ENCODE peak calls at places on chromosomes 16 and 17, in seven cellular contexts. H, T, S, I, U, N and M are unnamed samples.

GRCh38 chr16:84040823-84041391 is 1.7 kb downstream of the SLC38A8 start:
- DNase-seq in T (no peak), S (no peak), H (no peak), U (peak; percentile 41), I (no peak), N (no peak), M (no peak)

GRCh38 chr16:89216315-89217137 is 977 bp upstream of the ZNF778 start:
- DNase-seq in H (peak; percentile 77), N (peak; percentile 85), T (peak; percentile 73), U (peak; percentile 77), S (peak; percentile 56), I (peak; percentile 82), M (peak; percentile 83)

GRCh38 chr16:66899945-66900688 is 18.6 kb downstream of the CDH16 start:
- DNase-seq in N (peak; percentile 86), U (peak; percentile 79), T (no peak), S (peak; percentile 75), I (no peak), H (peak; percentile 78), M (peak; percentile 84)

GRCh38 chr17:13584701-13585080 is 17.0 kb downstream of the HS3ST3A1 start:
- DNase-seq in H (no peak), N (no peak), S (peak; percentile 52), I (no peak), U (peak; percentile 76), T (no peak), M (no peak)

GRCh38 chr16:13994239-13995106 is 74.5 kb downstream of the ERCC4 start:
- DNase-seq in I (no peak), T (no peak), H (peak; percentile 64), U (peak; percentile 2), S (no peak), N (no peak), M (no peak)

GRCh38 chr16:14029658-14030057 is 41.5 kb upstream of the MRTFB start:
- DNase-seq in H (peak; percentile 17), I (no peak), N (no peak), T (no peak), U (no peak), S (no peak), M (no peak)

GRCh38 chr17:45705123-45706009 is 78.8 kb upstream of the CRHR1 start:
- DNase-seq in N (no peak), U (peak; percentile 42), H (no peak), I (peak; percentile 5), T (peak; percentile 91), S (peak; percentile 4), M (peak; percentile 48)

GRCh38 chr16:15586716-15587115 is 56.2 kb downstream of the MARF1 start:
- DNase-seq in I (no peak), T (no peak), S (no peak), H (no peak), N (no peak), U (no peak), M (no peak)

GRCh38 chr17:68033636-68034451 is 1.7 kb upstream of the KPNA2 start:
- DNase-seq in N (no peak), T (peak; percentile 65), H (no peak), U (peak; percentile 65), S (peak; percentile 81), I (no peak), M (peak; percentile 84)

GRCh38 chr17:33292184-33292980 is 713 bp downstream of the ASIC2 start:
- DNase-seq in N (peak; percentile 26), I (no peak), U (peak; percentile 20), S (no peak), H (no peak), T (no peak), M (peak; percentile 34)

GRCh38 chr16:88669986-88670385 is 7.1 kb upstream of the MVD start:
- DNase-seq in N (no peak), S (no peak), H (no peak), U (no peak), I (no peak), T (no peak), M (no peak)

GRCh38 chr16:82824408-82824807 is 197.6 kb downstream of the CDH13 start:
- DNase-seq in N (no peak), I (no peak), S (no peak), H (no peak), T (no peak), U (no peak), M (no peak)

GRCh38 chr17:80599546-80600305 is 55.1 kb downstream of the RPTOR start:
- DNase-seq in N (peak; percentile 75), S (no peak), I (no peak), U (no peak), H (no peak), T (no peak), M (peak; percentile 92)

GRCh38 chr17:76382803-76383644 is 1.4 kb upstream of the SPHK1 start:
- DNase-seq in N (peak; percentile 67), H (no peak), S (peak; percentile 86), T (no peak), U (peak; percentile 78), I (peak; percentile 69), M (peak; percentile 62)

GRCh38 chr17:74858672-74859438 is 830 bp downstream of the GRIN2C start:
- DNase-seq in N (no peak), S (no peak), T (no peak), I (no peak), H (no peak), U (no peak), M (no peak)

GRCh38 chr16:85037050-85037410 is 9.4 kb downstream of the KIAA0513 start:
- DNase-seq in I (no peak), U (peak; percentile 97), T (peak; percentile 96), H (no peak), N (no peak), S (peak; percentile 82), M (no peak)

GRCh38 chr16:68732741-68733399 is 4.2 kb upstream of the CDH1 start:
- DNase-seq in U (no peak), S (no peak), H (no peak), N (no peak), T (no peak), I (no peak), M (no peak)

GRCh38 chr17:2337811-2338657 is 733 bp downstream of the SGSM2 start:
- DNase-seq in U (peak; percentile 44), S (no peak), H (peak; percentile 52), N (peak; percentile 76), I (peak; percentile 68), T (no peak), M (peak; percentile 64)

GRCh38 chr16:67120025-67120424 is 10.3 kb downstream of the PHAF1 start:
- DNase-seq in I (no peak), H (no peak), S (no peak), U (peak; percentile 18), N (no peak), T (no peak), M (no peak)

GRCh38 chr16:14677627-14678026 is 16.5 kb downstream of the PLA2G10 start:
- DNase-seq in I (no peak), S (no peak), H (no peak), T (no peak), N (no peak), U (no peak), M (no peak)

GRCh38 chr17:45574376-45574775 is 83.9 kb upstream of the PLEKHM1 start:
- DNase-seq in N (no peak), I (no peak), U (peak; percentile 88), H (no peak), T (no peak), S (peak; percentile 27), M (no peak)

GRCh38 chr16:14179116-14179515 is 108.0 kb downstream of the MRTFB start:
- DNase-seq in U (peak; percentile 46), T (no peak), S (no peak), N (no peak), I (no peak), H (no peak), M (no peak)

GRCh38 chr17:28371245-28372202 is at the start of gene SARM1:
- DNase-seq in N (peak; percentile 88), I (peak; percentile 40), H (peak; percentile 91), U (peak; percentile 85), T (peak; percentile 31), S (peak; percentile 62), M (peak; percentile 100)
- H3K4me3 ChIP-seq in N (peak within 1 kb of the TSS; percentile 49), I (peak within 1 kb of the TSS; percentile 33), H (peak within 1 kb of the TSS; percentile 85), U (peak within 1 kb of the TSS; percentile 54), T (peak within 1 kb of the TSS; percentile 50), S (peak within 1 kb of the TSS; percentile 64), M (peak within 1 kb of the TSS; percentile 40)

DNA sequence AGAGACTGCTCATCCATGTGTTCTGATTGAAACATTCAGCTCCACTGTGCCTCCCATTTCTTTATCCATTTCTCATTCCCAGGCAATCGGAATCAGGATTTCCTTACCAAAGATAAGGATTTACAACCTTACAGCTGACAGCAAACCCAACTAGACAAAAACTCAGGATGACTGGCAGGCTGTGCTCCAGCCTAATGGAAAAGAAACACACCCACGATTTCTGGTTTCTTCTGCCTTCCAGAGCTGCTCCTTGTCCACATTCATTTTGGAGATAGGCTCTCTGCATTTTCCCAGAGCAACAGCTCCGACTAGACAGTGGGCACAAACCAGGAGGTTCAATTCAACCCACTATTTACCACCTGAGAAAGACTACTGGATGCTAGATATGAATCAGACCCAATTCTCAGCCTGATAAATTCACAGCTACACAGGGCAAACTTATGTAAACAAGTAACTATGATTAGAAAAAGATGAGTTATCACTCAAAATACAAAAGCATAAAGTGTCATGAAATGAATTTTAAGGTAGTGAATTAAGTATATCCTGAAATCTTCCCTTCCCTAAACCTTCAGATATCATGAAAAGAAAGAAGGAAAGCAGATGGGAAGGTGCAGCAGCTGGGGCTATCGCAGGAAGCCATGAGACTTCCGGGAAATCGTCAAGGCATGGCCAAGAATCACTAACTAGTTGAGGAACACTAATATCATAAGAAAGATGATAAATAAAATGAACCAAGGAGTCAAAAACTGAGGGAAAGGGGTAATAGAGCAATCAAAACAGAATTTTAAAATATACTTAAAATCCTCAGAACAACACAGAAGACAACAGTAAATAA is 44.8 kb upstream of the CLEC18B start:
- DNase-seq in U (no peak), N (no peak), I (no peak), S (no peak), T (no peak), H (no peak), M (no peak)
- H3K36me3 ChIP-seq in U (peaks cover 62% of the 10 kb centered on the region), N (peaks cover 63% of the 10 kb centered on the region), I (peaks cover 4% of the 10 kb centered on the region), S (peaks cover 56% of the 10 kb centered on the region), T (peaks cover 69% of the 10 kb centered on the region), H (no peaks in the 10 kb centered on the region), M (peaks cover 13% of the 10 kb centered on the region)

GRCh38 chr17:977163-977562 is 2.4 kb downstream of the NXN start:
- DNase-seq in I (no peak), S (no peak), U (peak; percentile 54), H (no peak), N (no peak), T (no peak), M (no peak)

GRCh38 chr17:979539-980405 is at the start of gene NXN:
- DNase-seq in U (peak; percentile 65), I (peak; percentile 87), T (no peak), H (peak; percentile 90), S (peak; percentile 49), N (peak; percentile 92), M (peak; percentile 93)

GRCh38 chr17:978110-979093 is 1.2 kb downstream of the NXN start:
- DNase-seq in N (no peak), H (peak; percentile 37), I (no peak), U (peak; percentile 61), T (no peak), S (no peak), M (peak; percentile 57)

GRCh38 chr17:980406-981291 is 1.1 kb upstream of the NXN start:
- DNase-seq in N (peak; percentile 81), S (peak; percentile 72), U (peak; percentile 82), T (peak; percentile 76), I (peak; percentile 83), H (peak; percentile 83), M (peak; percentile 83)

GRCh38 chr17:979211-979538 is 401 bp downstream of the NXN start:
- DNase-seq in T (no peak), U (no peak), S (no peak), N (no peak), I (no peak), H (no peak), M (no peak)
- TF ChIP-seq CTCF in T (no peak), U (no peak), S (no peak), N (no peak), I (no peak), H (no peak), M (no peak)

GRCh38 chr17:64537488-64537887 is 30.7 kb downstream of the CEP95 start:
- DNase-seq in T (no peak), H (no peak), N (no peak), S (no peak), U (no peak), I (no peak), M (no peak)
- H3K4me3 ChIP-seq in T (no peak overlapping the region), H (no peak overlapping the region), N (no peak overlapping the region), S (no peak overlapping the region), U (no peak overlapping the region), I (no peak overlapping the region), M (no peak overlapping the region)